ENCODE peak calls at places on chromosome 18, in five cellular contexts. N, S, C, J and F are unnamed samples.

GRCh38 chr18:12838178-12838634 is 45.8 kb downstream of the PTPN2 start:
- DNase-seq in J (no peak), S (no peak), C (no peak), N (no peak), F (no peak)

GRCh38 chr18:5456577-5457466 is 87.0 kb downstream of the EPB41L3 start:
- DNase-seq in J (no peak), N (peak; percentile 70), C (no peak), S (no peak), F (no peak)

GRCh38 chr18:80034852-80035406 is 695 bp downstream of the RBFA start:
- DNase-seq in S (no peak), N (no peak), J (no peak), C (no peak), F (no peak)

GRCh38 chr18:67408240-67408639 is 108.3 kb downstream of the DSEL start:
- DNase-seq in J (no peak), S (no peak), N (no peak), C (no peak), F (no peak)

GRCh38 chr18:13455960-13456471 is 237.5 kb downstream of the LDLRAD4 start:
- DNase-seq in S (no peak), C (peak; percentile 47), J (no peak), N (no peak), F (peak; percentile 50)

GRCh38 chr18:24862225-24862893 is 401.9 kb downstream of the HRH4 start:
- DNase-seq in C (no peak), N (no peak), S (no peak), J (no peak), F (no peak)

GRCh38 chr18:50284226-50284885 is 3.0 kb upstream of the MBD1 start:
- DNase-seq in N (no peak), J (no peak), S (no peak), C (no peak), F (no peak)

GRCh38 chr18:46265190-46266156 is 161.3 kb downstream of the HAUS1 start:
- DNase-seq in J (no peak), C (no peak), S (no peak), N (no peak), F (no peak)

GRCh38 chr18:79628416-79629248 is 51.0 kb upstream of the CTDP1 start:
- DNase-seq in S (no peak), J (no peak), N (no peak), C (no peak), F (no peak)

GRCh38 chr18:79278896-79279295 is 116.8 kb upstream of the NFATC1 start:
- DNase-seq in N (no peak), C (no peak), J (no peak), S (no peak), F (no peak)

GRCh38 chr18:310042-310441 is 42.2 kb upstream of the THOC1 start:
- DNase-seq in S (no peak), J (no peak), C (no peak), N (no peak), F (no peak)

GRCh38 chr18:54805571-54806334 is 22.5 kb upstream of the RAB27B start:
- DNase-seq in C (peak; percentile 3), S (no peak), J (no peak), N (no peak), F (no peak)

GRCh38 chr18:35345460-35345921 is 1.3 kb upstream of the ZNF24 start:
- DNase-seq in S (peak; percentile 68), J (no peak), N (no peak), C (no peak), F (peak; percentile 33)

GRCh38 chr18:70234667-70235459 is 29.4 kb upstream of the RTTN start:
- DNase-seq in C (no peak), S (no peak), J (no peak), N (no peak), F (no peak)

GRCh38 chr18:55988537-55988936 is 400.5 kb upstream of the TCF4 start:
- DNase-seq in J (no peak), N (no peak), C (no peak), S (no peak), F (no peak)

GRCh38 chr18:52070295-52070756 is 269.7 kb upstream of the DCC start:
- DNase-seq in C (no peak), N (no peak), J (no peak), S (no peak), F (no peak)

GRCh38 chr18:53567935-53568574 is 656.4 kb downstream of the MBD2 start:
- DNase-seq in S (peak; percentile 43), N (no peak), J (no peak), C (no peak), F (peak; percentile 45)

GRCh38 chr18:9731380-9731779 is 23.3 kb downstream of the RAB31 start:
- DNase-seq in J (no peak), C (no peak), N (no peak), S (no peak), F (no peak)

GRCh38 chr18:72543362-72544055 is 633 bp downstream of the CBLN2 start:
- DNase-seq in S (peak; percentile 39), C (no peak), J (no peak), N (no peak), F (peak; percentile 32)

GRCh38 chr18:47251289-47252120 is at the start of gene SKOR2:
- DNase-seq in S (no peak), J (no peak), N (no peak), C (peak; percentile 60), F (no peak)

GRCh38 chr18:57655740-57656139 is 34.1 kb upstream of the NARS1 start:
- DNase-seq in C (no peak), J (no peak), S (no peak), N (no peak), F (no peak)

GRCh38 chr18:3305354-3305762 is 43.4 kb downstream of the MYL12B start:
- DNase-seq in S (no peak), C (peak; percentile 69), J (no peak), N (no peak), F (peak; percentile 40)

GRCh38 chr18:8912348-8913057 is 190.0 kb upstream of the NDUFV2 start:
- DNase-seq in J (no peak), C (no peak), S (no peak), N (no peak), F (no peak)